ENCODE peak calls at places on chromosomes 12 and 14, in seven cellular contexts. T is cardiac muscle cell; I is CD4-positive, alpha-beta T cell; O is tibial artery; Q is lower lobe of right lung; G is GM13976; A is heart left ventricle. C is an unnamed sample.

GRCh38 chr12:113788020-113788856 is 177.9 kb downstream of the RBM19 start:
- DNase-seq in I (no peak), Q (no peak), O (no peak), G (no peak), A (no peak), T (peak), C (no peak)

GRCh38 chr12:44422559-44422958 is 453.6 kb downstream of the NELL2 start:
- DNase-seq in T (no peak), G (no peak), Q (no peak), A (no peak), O (no peak), I (no peak), C (no peak)

GRCh38 chr12:131245564-131246355 is 292.1 kb downstream of the ADGRD1 start:
- DNase-seq in O (no peak), A (no peak), G (no peak), I (no peak), T (no peak), Q (peak), C (no peak)

GRCh38 chr14:90785474-90785873 is 30.8 kb downstream of the TTC7B start:
- DNase-seq in A (no peak), O (peak), T (peak), I (no peak), Q (no peak), G (no peak), C (no peak)

GRCh38 chr14:77989441-77989891 is 180.7 kb upstream of the NRXN3 start:
- DNase-seq in Q (no peak), O (no peak), G (no peak), T (no peak), A (peak), I (no peak), C (no peak)

GRCh38 chr12:88310069-88310468 is 168.0 kb downstream of the TMTC3 start:
- DNase-seq in I (no peak), G (no peak), O (peak), A (peak), T (peak), Q (no peak), C (no peak)

GRCh38 chr12:33752854-33753253 is 269.4 kb upstream of the ALG10 start:
- DNase-seq in G (no peak), O (no peak), Q (no peak), T (no peak), I (no peak), A (no peak), C (no peak)

GRCh38 chr14:91119556-91120311 is 5.9 kb downstream of the DGLUCY start:
- DNase-seq in I (no peak), A (no peak), T (no peak), G (no peak), O (peak), Q (no peak), C (no peak)

GRCh38 chr14:99412122-99413061 is 68.3 kb downstream of the SETD3 start:
- DNase-seq in Q (no peak), A (no peak), T (peak), G (no peak), I (no peak), O (no peak), C (no peak)

GRCh38 chr14:61545716-61546455 is 149.4 kb upstream of the HIF1A start:
- DNase-seq in I (no peak), Q (no peak), T (no peak), A (no peak), O (no peak), G (no peak), C (no peak)

GRCh38 chr12:92898755-92899154 is 30.3 kb downstream of the EEA1 start:
- DNase-seq in A (no peak), I (no peak), O (no peak), G (no peak), T (peak), Q (no peak), C (no peak)

GRCh38 chr14:102831163-102831804 is 54.0 kb downstream of the TRAF3 start:
- DNase-seq in A (no peak), G (no peak), I (no peak), Q (no peak), T (no peak), O (no peak), C (no peak)

DNA sequence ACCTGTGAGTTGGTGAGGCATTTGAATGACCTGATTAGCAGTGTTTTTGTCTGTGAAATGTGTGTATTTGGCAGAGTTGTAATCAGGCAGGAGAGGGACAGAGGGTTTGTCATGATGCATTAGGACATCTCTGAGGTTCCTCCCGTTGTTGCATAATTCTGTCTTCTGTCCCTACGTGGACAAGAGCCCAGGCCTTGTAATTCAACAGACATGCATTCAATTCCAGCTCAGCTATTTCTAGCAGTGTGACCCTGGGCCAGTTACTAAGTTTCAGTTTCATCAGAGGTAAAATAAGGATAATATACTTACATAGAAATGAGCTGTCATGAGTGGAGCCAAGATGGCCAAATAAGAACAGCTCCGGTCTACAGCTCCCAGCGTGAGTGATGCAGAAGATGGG is 208.6 kb downstream of the SLC38A4 start:
- DNase-seq in T (peak), G (no peak), O (peak), Q (no peak), I (no peak), A (peak), C (no peak)
- TF ChIP-seq CTCF in T (no peak), G (no peak), O (no peak), Q (no peak), I (no peak), A (no peak), C (no peak)

GRCh38 chr12:9751204-9752144 is 9.2 kb downstream of the CD69 start:
- DNase-seq in Q (no peak), A (no peak), O (no peak), G (no peak), T (peak), I (no peak), C (no peak)
- TF ChIP-seq CTCF in Q (no peak), A (no peak), O (no peak), G (peak), T (peak), I (peak), C (no peak)

DNA sequence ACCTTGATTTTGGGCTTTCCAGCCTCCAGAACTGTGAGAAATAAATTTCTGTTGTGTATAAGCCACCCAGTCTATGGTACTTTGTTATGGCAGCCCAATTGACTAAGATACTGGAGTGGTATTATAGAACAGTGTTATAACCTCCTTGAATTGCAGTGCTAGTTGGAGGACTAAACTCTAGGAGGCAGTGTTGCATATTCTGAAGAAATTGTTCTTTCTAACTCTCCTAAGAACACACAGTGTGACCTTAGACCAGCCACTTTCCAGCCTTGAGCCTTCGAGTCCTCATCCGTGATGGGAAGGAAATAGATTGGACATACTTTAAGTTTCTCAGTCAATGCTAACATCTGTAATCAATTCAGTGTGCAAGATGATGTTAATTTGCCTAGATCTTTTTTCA is 22.4 kb upstream of the LRRC10 start:
- DNase-seq in G (no peak), O (no peak), Q (no peak), I (no peak), T (no peak), A (no peak), C (no peak)
- TF ChIP-seq CTCF in G (no peak), O (no peak), Q (no peak), I (no peak), T (no peak), A (no peak), C (peak)

DNA sequence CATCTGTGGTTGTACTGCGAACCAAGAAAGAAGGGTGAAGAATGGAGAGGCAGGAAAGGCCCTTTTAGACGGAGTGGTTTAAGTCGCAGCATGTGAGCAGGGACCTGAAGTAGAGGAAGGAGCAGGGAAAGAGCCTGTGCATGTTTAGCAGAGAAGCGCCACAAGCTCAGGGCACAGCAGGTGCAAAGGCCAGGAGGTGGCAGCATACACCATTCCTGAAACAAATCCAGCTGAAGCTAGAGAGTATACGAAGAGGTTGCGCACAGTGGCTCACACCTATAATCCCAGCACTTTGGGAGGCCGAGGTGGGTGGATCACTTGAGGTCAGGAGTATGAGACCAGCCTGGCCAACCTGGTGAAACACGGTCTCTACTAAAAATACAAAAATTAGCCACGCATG is 49.9 kb downstream of the HELB start:
- DNase-seq in T (peak), G (no peak), O (no peak), I (no peak), Q (no peak), A (no peak), C (no peak)
- TF ChIP-seq CTCF in T (peak), G (peak), O (no peak), I (no peak), Q (no peak), A (peak), C (peak)